ENCODE peak calls at places on chromosomes 5 and 9, in four cellular contexts. Y is transverse colon; P is HT1080; K is stimulated activated CD8-positive, alpha-beta memory T cell treated with anti-CD3 and anti-CD28 coated beads, Interleukin-12 subunit alpha, Interleukin-12 subunit beta, amount 100 ng/mL, for 4 hours. Q is an unnamed sample.

GRCh38 chr5:173872887-173873286 is 15.3 kb upstream of the CPEB4 start:
- DNase-seq in K (no peak), Y (no peak), P (no peak), Q (no peak)

GRCh38 chr5:140420226-140420570 is 18.6 kb downstream of the ANKHD1 start:
- DNase-seq in Y (no peak), P (no peak), K (no peak), Q (no peak)

GRCh38 chr9:94298949-94299599 is 29.4 kb downstream of the NUTM2F start:
- DNase-seq in P (no peak), Y (no peak), K (no peak), Q (no peak)

GRCh38 chr9:83396813-83397212 is 141.4 kb downstream of the FRMD3 start:
- DNase-seq in P (no peak), Y (no peak), K (no peak), Q (no peak)

GRCh38 chr9:134724231-134724911 is 82.8 kb downstream of the COL5A1 start:
- DNase-seq in Y (no peak), K (no peak), P (no peak), Q (peak; percentile 35)

GRCh38 chr5:34005211-34005610 is 2.6 kb downstream of the AMACR start:
- DNase-seq in Y (no peak), P (no peak), K (no peak), Q (no peak)

GRCh38 chr9:92790542-92791527 is 26.2 kb upstream of the BICD2 start:
- DNase-seq in K (peak; percentile 50), P (peak; percentile 67), Y (peak; percentile 85), Q (peak; percentile 86)

GRCh38 chr5:7261049-7261448 is 134.9 kb upstream of the ADCY2 start:
- DNase-seq in Y (no peak), P (peak; percentile 58), K (no peak), Q (peak; percentile 27)

GRCh38 chr9:138060881-138061280 is 183.3 kb downstream of the CACNA1B start:
- DNase-seq in Y (no peak), K (no peak), P (no peak), Q (no peak)

GRCh38 chr5:93274291-93274690 is 306.7 kb downstream of the NR2F1-AS1 start:
- DNase-seq in P (peak; percentile 23), K (no peak), Y (no peak), Q (no peak)

GRCh38 chr5:59351076-59351794 is 542.3 kb downstream of the PDE4D start:
- DNase-seq in P (no peak), K (no peak), Y (no peak), Q (no peak)

GRCh38 chr9:104869801-104870200 is 58.2 kb downstream of the ABCA1 start:
- DNase-seq in P (no peak), K (no peak), Y (no peak), Q (no peak)

GRCh38 chr5:56011835-56012234 is 17.1 kb upstream of the IL6ST start:
- DNase-seq in P (peak; percentile 87), Y (no peak), K (no peak), Q (no peak)

GRCh38 chr5:173641171-173641570 is 24.7 kb upstream of the BOD1 start:
- DNase-seq in P (no peak), Y (no peak), K (no peak), Q (no peak)

Q was measured in colonic mucosa.